ENCODE peak calls at places on chromosomes 12 and 14, in four cellular contexts. V is WTC11, S is K562, F is GM12878. I is an unnamed sample.

GRCh38 chr12:52518574-52519469 is 1.4 kb downstream of the KRT5 start:
- DNase-seq in V (no peak), S (no peak), F (no peak), I (no peak)

GRCh38 chr12:49936895-49937294 is 13.6 kb upstream of the AQP2 start:
- DNase-seq in V (no peak), S (no peak), F (no peak), I (no peak)

GRCh38 chr12:123227581-123228258 is 5.2 kb downstream of the MPHOSPH9 start:
- DNase-seq in V (no peak), S (no peak), F (no peak), I (no peak)

GRCh38 chr12:119225454-119225853 is 46.7 kb downstream of the HSPB8 start:
- DNase-seq in V (no peak), S (no peak), F (no peak), I (no peak)

GRCh38 chr12:114657597-114657920 is 26.4 kb downstream of the TBX3 start:
- DNase-seq in V (no peak), S (no peak), F (no peak), I (no peak)

GRCh38 chr14:52254086-52254485 is 13.4 kb upstream of the PTGDR start:
- DNase-seq in V (no peak), S (no peak), F (no peak), I (no peak)

GRCh38 chr12:32997471-32997870 is 100.9 kb upstream of the PKP2 start:
- DNase-seq in V (peak), S (no peak), F (no peak), I (no peak)

GRCh38 chr12:117441751-117442150 is 80.3 kb upstream of the NOS1 start:
- DNase-seq in V (no peak), S (no peak), F (no peak), I (no peak)

GRCh38 chr12:122517877-122518276 is 8.9 kb downstream of the RSRC2 start:
- DNase-seq in V (no peak), S (no peak), F (no peak), I (no peak)

GRCh38 chr12:54265364-54265812 is 14.5 kb downstream of the CBX5 start:
- DNase-seq in V (no peak), S (no peak), F (no peak), I (peak)

GRCh38 chr12:82660541-82661325 is 26.0 kb upstream of the TMTC2 start:
- DNase-seq in V (no peak), S (no peak), F (no peak), I (no peak)

GRCh38 chr12:89016970-89017778 is 335.1 kb downstream of the DUSP6 start:
- DNase-seq in V (peak), S (peak), F (no peak), I (peak)

GRCh38 chr14:100143523-100143922 is 15.9 kb downstream of the DEGS2 start:
- DNase-seq in V (no peak), S (no peak), F (no peak), I (no peak)

GRCh38 chr12:115403689-115404088 is 719.7 kb upstream of the TBX3 start:
- DNase-seq in V (no peak), S (no peak), F (no peak), I (no peak)

GRCh38 chr12:100554608-100555077 is 18.8 kb upstream of the GAS2L3 start:
- DNase-seq in V (no peak), S (peak), F (no peak), I (peak)

GRCh38 chr14:61475316-61475715 is 153.9 kb downstream of the PRKCH start:
- DNase-seq in V (no peak), S (peak), F (no peak), I (no peak)

GRCh38 chr12:108633534-108634224 is at the start of gene SELPLG:
- DNase-seq in V (no peak), S (peak), F (peak), I (no peak)

GRCh38 chr14:65169351-65169750 is 67.0 kb upstream of the MAX start:
- DNase-seq in V (no peak), S (no peak), F (peak), I (no peak)

GRCh38 chr14:41749425-41749824 is 142.7 kb downstream of the LRFN5 start:
- DNase-seq in V (no peak), S (no peak), F (no peak), I (no peak)

GRCh38 chr14:99334277-99334676 is 62.3 kb upstream of the BCL11B start:
- DNase-seq in V (no peak), S (no peak), F (no peak), I (no peak)

GRCh38 chr14:61213116-61213720 is 67.9 kb downstream of the TMEM30B start:
- DNase-seq in V (no peak), S (no peak), F (no peak), I (no peak)

GRCh38 chr12:83710851-83711250 is 1024.1 kb downstream of the TMTC2 start:
- DNase-seq in V (no peak), S (no peak), F (no peak), I (no peak)

GRCh38 chr14:54687750-54688119 is 120.8 kb downstream of the SAMD4A start:
- DNase-seq in V (no peak), S (no peak), F (no peak), I (no peak)

GRCh38 chr12:91307957-91308705 is 125.5 kb upstream of the DCN start:
- DNase-seq in V (no peak), S (no peak), F (no peak), I (no peak)

GRCh38 chr12:13173537-13173936 is 23.0 kb upstream of the EMP1 start:
- DNase-seq in V (no peak), S (no peak), F (peak), I (no peak)

GRCh38 chr12:108442077-108442476 is 73.0 kb upstream of the FICD start:
- DNase-seq in V (peak), S (no peak), F (no peak), I (no peak)

GRCh38 chr12:2540535-2540941 is 254.2 kb upstream of the FKBP4 start:
- DNase-seq in V (no peak), S (no peak), F (no peak), I (no peak)

GRCh38 chr12:91327889-91328288 is 145.3 kb upstream of the DCN start:
- DNase-seq in V (no peak), S (no peak), F (no peak), I (no peak)

GRCh38 chr12:26874501-26875296 is 41.7 kb upstream of the ITPR2 start:
- DNase-seq in V (no peak), S (no peak), F (peak), I (no peak)

GRCh38 chr12:59067068-59067467 is 146.8 kb upstream of the LRIG3 start:
- DNase-seq in V (no peak), S (no peak), F (no peak), I (peak)

GRCh38 chr12:10661338-10661737 is 12.5 kb downstream of the STYK1 start:
- DNase-seq in V (no peak), S (no peak), F (no peak), I (no peak)
- TF ChIP-seq USF1 in V (no peak), S (no peak), F (no peak), I (no peak)

GRCh38 chr14:39474416-39474911 is 42.2 kb upstream of the FBXO33 start:
- DNase-seq in V (no peak), S (no peak), F (no peak), I (no peak)

GRCh38 chr14:39472078-39472477 is 39.8 kb upstream of the FBXO33 start:
- DNase-seq in V (no peak), S (no peak), F (no peak), I (no peak)

GRCh38 chr14:39467889-39468524 is 35.8 kb upstream of the FBXO33 start:
- DNase-seq in V (peak), S (no peak), F (no peak), I (no peak)

DNA sequence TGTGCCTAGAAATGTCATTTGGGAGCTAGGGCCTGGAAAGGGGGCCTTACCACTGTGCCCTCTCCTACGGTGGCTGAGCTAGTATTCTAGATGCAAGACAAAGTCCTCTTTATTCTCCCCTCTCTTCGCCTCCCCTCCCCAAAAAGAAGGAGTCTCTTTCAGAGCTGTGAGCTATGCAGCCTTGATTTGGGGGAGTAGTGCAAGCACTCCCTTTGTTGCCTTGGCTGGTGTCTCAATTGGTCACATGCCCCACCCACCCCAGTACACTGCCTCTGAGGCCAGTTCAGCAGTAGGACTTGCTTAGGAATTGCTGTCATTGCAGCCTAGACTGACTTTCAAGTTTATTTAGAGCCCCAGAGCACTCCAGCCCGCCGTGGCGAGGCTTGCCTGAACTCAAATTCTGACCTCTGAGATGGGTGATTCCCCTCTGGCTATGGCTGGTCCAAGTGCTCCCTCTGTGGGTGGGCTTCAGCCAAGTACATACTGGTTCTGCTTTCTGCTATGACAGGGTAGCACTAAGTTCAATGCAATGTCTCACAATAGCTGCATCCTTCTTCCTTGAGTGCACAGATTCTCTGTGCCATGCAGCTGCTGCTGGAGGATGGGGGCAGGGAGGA is 37.0 kb upstream of the FBXO33 start:
- DNase-seq in V (peak), S (no peak), F (no peak), I (no peak)
- TF ChIP-seq USF1 in V (no peak), S (no peak), F (no peak), I (no peak)

GRCh38 chr14:30211326-30211725 is 283.7 kb upstream of the PRKD1 start:
- DNase-seq in V (no peak), S (no peak), F (no peak), I (no peak)
- TF ChIP-seq USF1 in V (no peak), S (no peak), F (no peak), I (no peak)

GRCh38 chr12:68423175-68423574 is 91.0 kb upstream of the MDM1 start:
- DNase-seq in V (no peak), S (no peak), F (no peak), I (no peak)
- TF ChIP-seq USF1 in V (no peak), S (no peak), F (no peak), I (no peak)

GRCh38 chr12:110931315-110931728 is 10.9 kb upstream of the MYL2 start:
- DNase-seq in V (no peak), S (no peak), F (no peak), I (no peak)
- TF ChIP-seq USF1 in V (no peak), S (no peak), F (no peak), I (no peak)

DNA sequence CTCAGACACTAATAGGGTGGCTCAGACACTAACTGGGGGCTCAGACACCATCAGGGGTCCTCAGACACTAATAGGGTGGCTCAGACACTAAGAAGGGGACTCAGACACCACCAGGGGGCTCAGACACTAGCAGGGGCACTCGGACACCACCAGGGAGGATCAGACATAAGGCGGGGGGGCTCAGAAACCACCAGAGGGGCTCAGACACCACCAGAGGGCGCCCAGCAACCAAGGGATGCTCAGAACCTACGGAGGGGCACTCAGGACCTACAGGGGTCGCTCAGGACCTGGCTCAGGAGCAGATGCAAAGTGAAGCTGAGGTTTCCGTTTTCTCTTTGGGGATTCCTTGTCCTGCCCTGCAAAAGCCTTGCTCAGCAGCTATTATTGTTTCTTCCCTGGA is 448.5 kb downstream of the TMEM121 start:
- DNase-seq in V (no peak), S (peak), F (no peak), I (peak)
- TF ChIP-seq USF1 in V (no peak), S (no peak), F (no peak), I (no peak)

DNA sequence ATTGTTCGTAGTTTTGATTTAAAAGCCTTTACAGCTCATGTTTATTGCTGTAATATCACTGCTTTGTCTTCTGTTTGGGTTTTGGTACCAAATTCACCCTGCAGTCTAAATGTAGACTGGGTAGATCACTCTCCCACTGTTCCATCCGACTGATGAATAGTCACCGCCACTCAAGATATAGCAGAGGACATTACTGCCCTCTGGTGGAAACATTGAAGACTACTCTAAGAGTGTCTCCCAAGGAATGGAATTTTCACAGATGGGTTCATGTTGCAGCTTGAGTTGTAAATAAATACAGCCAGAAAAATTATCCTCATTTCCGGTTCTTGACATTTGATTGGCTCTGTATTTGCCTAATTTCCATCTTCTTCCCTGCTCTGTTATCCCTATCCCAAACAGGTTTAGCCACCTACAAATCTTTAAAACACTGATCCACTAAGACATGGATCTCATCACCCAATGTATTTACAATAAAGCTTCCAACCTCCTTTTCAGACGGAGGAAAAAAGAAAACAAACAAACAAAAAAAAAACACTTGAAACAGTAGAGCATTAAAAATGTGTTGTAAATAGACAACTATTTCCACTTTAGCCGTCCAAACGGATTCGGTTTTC is 198.3 kb upstream of the CPNE8 start:
- DNase-seq in V (no peak), S (peak), F (peak), I (peak)
- TF ChIP-seq USF1 in V (no peak), S (no peak), F (no peak), I (no peak)

I was measured in SK-N-SH.